ENCODE peak calls at places on chromosomes 4 and X, in eight cellular contexts. A, C, J, Z, S, Q, F and M are unnamed samples.

GRCh38 chrX:40005290-40006011 is 92.3 kb downstream of the BCOR start:
- DNase-seq in A (no peak), C (no peak), J (no peak), Z (no peak), S (no peak), Q (no peak), F (no peak), M (no peak)

GRCh38 chrX:17377047-17377692 is 2.2 kb downstream of the NHS start:
- DNase-seq in A (peak; percentile 76), C (peak; percentile 35), J (peak; percentile 84), Z (peak; percentile 46), S (peak; percentile 3), Q (no peak), F (peak; percentile 81), M (no peak)

GRCh38 chrX:118220509-118220908 is 103.9 kb upstream of the KLHL13 start:
- DNase-seq in A (no peak), C (no peak), J (peak; percentile 40), Z (no peak), S (no peak), Q (no peak), F (peak; percentile 7), M (no peak)

GRCh38 chr4:152045397-152045780 is 284.6 kb upstream of the GATB start:
- DNase-seq in A (peak; percentile 83), C (no peak), J (no peak), Z (no peak), S (no peak), Q (no peak), F (no peak), M (no peak)

GRCh38 chrX:13266641-13267420 is 53.0 kb downstream of the ATXN3L start:
- DNase-seq in A (no peak), C (no peak), J (peak; percentile 78), Z (no peak), S (no peak), Q (no peak), F (peak; percentile 82), M (no peak)

GRCh38 chr4:10303291-10303690 is 153.9 kb downstream of the ZNF518B start:
- DNase-seq in A (no peak), C (no peak), J (no peak), Z (no peak), S (no peak), Q (no peak), F (no peak), M (no peak)

GRCh38 chrX:78643874-78644273 is 15.3 kb downstream of the RTL3 start:
- DNase-seq in A (no peak), C (no peak), J (no peak), Z (no peak), S (no peak), Q (no peak), F (no peak), M (no peak)

GRCh38 chrX:138127314-138127713 is 561.4 kb downstream of the ZIC3 start:
- DNase-seq in A (no peak), C (no peak), J (peak; percentile 8), Z (no peak), S (no peak), Q (no peak), F (peak; percentile 11), M (no peak)

GRCh38 chrX:115330498-115331138 is 41.1 kb downstream of the LUZP4 start:
- DNase-seq in A (peak; percentile 32), C (peak; percentile 72), J (peak; percentile 45), Z (peak; percentile 11), S (peak; percentile 32), Q (peak; percentile 42), F (peak; percentile 53), M (no peak)

GRCh38 chrX:116239944-116240391 is 69.4 kb downstream of the AGTR2 start:
- DNase-seq in A (no peak), C (no peak), J (peak; percentile 84), Z (peak; percentile 39), S (peak; percentile 2), Q (no peak), F (peak; percentile 70), M (no peak)

GRCh38 chr4:74738756-74739155 is 55.6 kb downstream of the BTC start:
- DNase-seq in A (no peak), C (no peak), J (peak; percentile 52), Z (no peak), S (no peak), Q (no peak), F (peak; percentile 88), M (no peak)

GRCh38 chr4:56671860-56672259 is 9.2 kb downstream of the HOPX start:
- DNase-seq in A (no peak), C (no peak), J (no peak), Z (no peak), S (no peak), Q (no peak), F (peak; percentile 81), M (no peak)